ENCODE peak calls at places on chromosomes 7 and 10, in eight cellular contexts. X, V, B, F, Z, J, U and O are unnamed samples.

GRCh38 chr10:10772411-10772810 is 245.3 kb upstream of the CELF2 start:
- DNase-seq in F (no peak), U (no peak), J (no peak), V (no peak), Z (no peak), B (no peak), X (no peak), O (no peak)

GRCh38 chr7:84614821-84615506 is 420.4 kb upstream of the SEMA3A start:
- DNase-seq in V (no peak), J (no peak), Z (no peak), U (no peak), F (no peak), B (no peak), X (no peak), O (no peak)

GRCh38 chr10:65416094-65416493 is 1509.7 kb upstream of the LRRTM3 start:
- DNase-seq in B (no peak), X (no peak), Z (no peak), J (no peak), F (no peak), U (no peak), V (no peak), O (no peak)

GRCh38 chr10:117439243-117439912 is 64.1 kb upstream of the PDZD8 start:
- DNase-seq in F (no peak), U (peak), Z (no peak), V (peak), J (peak), X (no peak), B (no peak), O (no peak)

GRCh38 chr7:101519324-101520017 is 109.6 kb downstream of the MYL10 start:
- DNase-seq in Z (no peak), B (no peak), X (no peak), U (peak), F (no peak), J (no peak), V (no peak), O (no peak)

GRCh38 chr7:30988346-30989005 is 24.7 kb downstream of the GHRHR start:
- DNase-seq in X (peak), F (peak), J (peak), Z (no peak), B (peak), V (no peak), U (no peak), O (peak)

GRCh38 chr7:101419831-101420230 is 57.2 kb downstream of the COL26A1 start:
- DNase-seq in J (no peak), Z (no peak), V (no peak), U (no peak), B (no peak), F (no peak), X (no peak), O (no peak)

GRCh38 chr7:78562191-78562590 is 763.6 kb downstream of the PHTF2 start:
- DNase-seq in B (no peak), J (no peak), F (no peak), V (no peak), Z (no peak), X (no peak), U (peak), O (no peak)

GRCh38 chr10:86825366-86825765 is 68.9 kb downstream of the BMPR1A start:
- DNase-seq in Z (no peak), V (no peak), F (no peak), B (no peak), U (no peak), J (no peak), X (no peak), O (no peak)

GRCh38 chr10:97882142-97883091 is 32.8 kb downstream of the GOLGA7B start:
- DNase-seq in B (no peak), Z (peak), X (no peak), J (peak), V (no peak), U (peak), F (no peak), O (no peak)

GRCh38 chr7:5459084-5459483 is 35.5 kb upstream of the TNRC18 start:
- DNase-seq in J (no peak), F (no peak), Z (no peak), U (no peak), X (no peak), B (no peak), V (no peak), O (no peak)

GRCh38 chr7:55965805-55966421 is 1.5 kb downstream of the NIPSNAP2 start:
- DNase-seq in B (no peak), X (no peak), U (peak), Z (no peak), F (peak), V (no peak), J (no peak), O (peak)

GRCh38 chr10:26540601-26541000 is 102.5 kb downstream of the APBB1IP start:
- DNase-seq in Z (no peak), J (no peak), B (no peak), V (no peak), U (no peak), F (no peak), X (no peak), O (no peak)

GRCh38 chr7:128053023-128053422 is 21.8 kb upstream of the LRRC4 start:
- DNase-seq in F (no peak), B (no peak), U (peak), X (no peak), V (no peak), J (no peak), Z (no peak), O (no peak)

GRCh38 chr10:11320809-11321520 is 290.5 kb downstream of the USP6NL start:
- DNase-seq in Z (no peak), V (no peak), J (no peak), X (no peak), F (no peak), B (no peak), U (no peak), O (no peak)

GRCh38 chr7:52719677-52720076 is 315.8 kb upstream of the POM121L12 start:
- DNase-seq in V (no peak), F (no peak), J (no peak), X (no peak), Z (no peak), B (no peak), U (no peak), O (no peak)

GRCh38 chr10:80968903-80969302 is 431.2 kb downstream of the SH2D4B start:
- DNase-seq in F (no peak), B (no peak), V (no peak), Z (no peak), J (no peak), U (no peak), X (no peak), O (no peak)

GRCh38 chr10:7458554-7458953 is 47.7 kb upstream of the SFMBT2 start:
- DNase-seq in U (peak), X (no peak), V (no peak), Z (no peak), J (no peak), B (no peak), F (no peak), O (no peak)

GRCh38 chr7:99129001-99129400 is 14.9 kb downstream of the SMURF1 start:
- DNase-seq in Z (no peak), U (no peak), J (no peak), V (no peak), F (no peak), X (no peak), B (no peak), O (no peak)

GRCh38 chr10:59847326-59847725 is 59.0 kb downstream of the CCDC6 start:
- DNase-seq in B (peak), J (no peak), F (no peak), Z (no peak), U (no peak), V (no peak), X (no peak), O (no peak)

GRCh38 chr10:20891338-20891714 is 5.8 kb downstream of the NEBL start:
- DNase-seq in X (no peak), Z (no peak), V (no peak), U (no peak), B (no peak), F (no peak), J (no peak), O (no peak)

GRCh38 chr10:97676770-97677581 is 10.1 kb downstream of the AVPI1 start:
- DNase-seq in J (no peak), X (no peak), V (no peak), U (peak), B (peak), Z (peak), F (no peak), O (no peak)

GRCh38 chr10:113960617-113961260 is 82.9 kb upstream of the ADRB1 start:
- DNase-seq in Z (no peak), U (no peak), F (no peak), V (no peak), B (no peak), X (peak), J (no peak), O (no peak)

GRCh38 chr7:7971308-7972040 is 2.9 kb downstream of the GLCCI1 start:
- DNase-seq in V (no peak), B (no peak), Z (no peak), U (no peak), J (no peak), X (no peak), F (no peak), O (no peak)

GRCh38 chr10:91613411-91614253 is 19.2 kb downstream of the PPP1R3C start:
- DNase-seq in V (no peak), B (no peak), U (peak), J (peak), F (no peak), Z (no peak), X (no peak), O (no peak)

GRCh38 chr10:87660484-87661133 is 931 bp downstream of the PAPSS2 start:
- DNase-seq in F (no peak), V (peak), Z (no peak), B (no peak), J (no peak), X (no peak), U (peak), O (no peak)

GRCh38 chr7:71780282-71780681 is 631.9 kb downstream of the CALN1 start:
- DNase-seq in X (no peak), U (no peak), J (no peak), V (peak), Z (no peak), F (no peak), B (no peak), O (no peak)

GRCh38 chr10:7202804-7203203 is 208.0 kb downstream of the SFMBT2 start:
- DNase-seq in J (no peak), U (no peak), X (no peak), B (no peak), F (no peak), V (no peak), Z (no peak), O (no peak)

GRCh38 chr10:37379991-37380390 is 254.6 kb downstream of the ANKRD30A start:
- DNase-seq in J (no peak), F (no peak), V (no peak), X (no peak), Z (no peak), U (no peak), B (no peak), O (no peak)

GRCh38 chr10:49605177-49605938 is 4.8 kb upstream of the SLC18A3 start:
- DNase-seq in X (no peak), B (peak), J (no peak), U (no peak), Z (no peak), V (no peak), F (no peak), O (no peak)

GRCh38 chr10:3978762-3979161 is 193.8 kb upstream of the KLF6 start:
- DNase-seq in F (no peak), V (no peak), X (no peak), Z (no peak), B (no peak), U (no peak), J (no peak), O (no peak)

GRCh38 chr7:51237727-51238126 is 78.9 kb downstream of the COBL start:
- DNase-seq in X (no peak), J (no peak), U (no peak), Z (no peak), V (no peak), F (no peak), B (no peak), O (no peak)

GRCh38 chr7:21972397-21972784 is 26.7 kb upstream of the CDCA7L start:
- DNase-seq in X (no peak), U (no peak), B (peak), F (no peak), V (no peak), J (no peak), Z (no peak), O (no peak)

GRCh38 chr10:1394155-1394912 is 338.1 kb downstream of the WDR37 start:
- DNase-seq in B (no peak), V (peak), X (no peak), F (no peak), U (no peak), Z (no peak), J (no peak), O (no peak)

DNA sequence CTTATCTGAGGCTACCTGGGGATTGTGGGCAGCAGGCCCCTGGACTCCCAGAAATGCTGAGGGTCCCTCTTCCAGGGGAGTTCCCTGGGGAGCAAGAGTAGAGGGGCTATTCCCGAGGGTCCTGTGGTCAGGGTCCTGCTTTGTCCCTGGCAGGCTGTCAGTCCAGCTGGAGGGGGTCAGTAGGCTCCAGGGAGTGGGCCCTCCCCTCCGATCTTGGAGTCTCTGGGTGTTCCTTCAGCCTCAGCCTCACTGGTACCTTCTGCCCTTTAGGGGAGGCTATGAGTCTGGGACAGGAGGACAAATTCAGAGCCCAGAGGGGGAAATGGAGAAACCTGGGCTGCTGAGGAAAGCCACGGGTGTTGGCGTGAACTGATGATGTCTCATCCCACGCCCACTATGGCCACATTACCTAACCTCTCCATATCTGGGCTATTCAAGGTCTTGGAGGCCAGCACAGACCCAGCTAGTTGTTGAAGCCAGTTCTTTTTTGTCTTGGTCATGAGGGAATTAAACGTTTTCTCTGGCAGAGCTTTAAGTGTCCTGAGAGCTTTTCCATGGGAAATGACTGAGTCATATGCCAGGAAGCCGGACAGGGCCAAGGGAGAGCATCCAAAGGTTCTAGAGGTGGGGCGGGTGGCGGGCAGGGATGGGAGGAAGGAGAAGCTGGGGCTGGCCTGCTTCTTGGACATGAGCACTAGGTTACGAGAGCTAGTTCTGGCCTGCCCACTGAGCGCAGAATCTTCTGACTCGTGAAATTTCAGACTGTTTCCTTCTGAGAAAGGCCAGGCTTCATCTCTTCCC is 6.2 kb downstream of the CALHM2 start:
- DNase-seq in J (peak), B (no peak), F (peak), X (no peak), Z (no peak), V (peak), U (peak), O (no peak)
- H3K27ac ChIP-seq in J (peak), B (no peak), F (peak), X (peak), Z (peak), V (peak), U (no peak), O (no peak)

GRCh38 chr10:112915590-112916572 is 34.2 kb upstream of the TCF7L2 start:
- DNase-seq in X (no peak), F (no peak), U (peak), V (no peak), Z (no peak), B (no peak), J (no peak), O (no peak)
- H3K27ac ChIP-seq in X (no peak), F (no peak), U (peak), V (no peak), Z (no peak), B (no peak), J (no peak), O (no peak)

GRCh38 chr10:32983333-32983909 is 25.4 kb upstream of the ITGB1 start:
- DNase-seq in U (peak), J (no peak), Z (no peak), V (no peak), B (no peak), X (no peak), F (no peak), O (no peak)

GRCh38 chr10:32980558-32981468 is 22.8 kb upstream of the ITGB1 start:
- DNase-seq in J (peak), B (peak), Z (peak), X (peak), U (peak), F (peak), V (peak), O (peak)

GRCh38 chr10:32981760-32982159 is 23.7 kb upstream of the ITGB1 start:
- DNase-seq in F (peak), X (no peak), B (no peak), U (peak), V (no peak), Z (peak), J (no peak), O (no peak)

GRCh38 chr10:32982911-32983310 is 24.9 kb upstream of the ITGB1 start:
- DNase-seq in F (no peak), X (no peak), J (no peak), V (no peak), Z (no peak), B (no peak), U (peak), O (no peak)

DNA sequence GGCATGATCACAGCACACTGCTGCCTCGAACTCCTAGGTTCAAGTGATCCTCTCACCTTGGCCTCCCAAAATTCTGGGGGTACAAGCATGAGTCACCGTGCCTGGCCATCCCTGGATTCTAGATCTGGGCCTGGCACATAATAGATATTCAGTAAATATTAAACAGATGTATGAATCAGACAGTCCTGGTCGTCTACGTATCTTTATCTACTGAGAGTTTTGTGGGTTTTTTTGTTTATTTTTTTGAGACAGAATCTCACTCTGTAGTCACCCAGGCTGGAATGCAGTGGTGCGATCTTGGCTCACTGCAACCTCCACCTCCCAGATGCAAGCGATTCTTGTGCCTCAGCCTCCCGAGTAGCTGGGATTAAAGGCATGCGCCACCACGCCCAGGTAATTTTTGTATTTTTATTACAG is 24.3 kb upstream of the ITGB1 start:
- DNase-seq in F (no peak), X (no peak), J (no peak), U (peak), B (no peak), Z (no peak), V (no peak), O (no peak)
- H3K27ac ChIP-seq in F (peak), X (peak), J (no peak), U (peak), B (no peak), Z (peak), V (peak), O (no peak)

DNA sequence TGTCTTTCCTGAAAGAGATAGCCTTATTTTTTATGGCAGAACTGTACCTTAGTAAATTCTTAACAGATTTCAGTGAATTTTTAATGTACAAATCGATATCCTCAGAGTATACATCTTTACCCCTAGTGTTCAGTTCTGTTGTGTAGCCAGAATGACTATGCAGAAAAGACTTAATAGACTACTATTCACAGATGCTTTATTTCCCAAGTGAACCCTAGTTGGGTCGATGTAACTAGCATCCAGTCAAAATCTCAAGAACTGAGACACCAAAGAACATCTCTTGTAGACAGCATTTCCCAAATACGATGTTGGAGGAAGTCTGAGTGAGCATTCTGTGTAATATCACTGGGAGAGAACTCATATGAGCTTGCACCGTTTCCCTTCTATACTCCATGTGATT is 1.5 kb downstream of the AKR1C3 start:
- DNase-seq in Z (no peak), V (no peak), X (no peak), U (no peak), F (no peak), B (no peak), J (no peak), O (no peak)
- H3K27ac ChIP-seq in Z (no peak), V (peak), X (no peak), U (no peak), F (no peak), B (no peak), J (no peak), O (no peak)

GRCh38 chr7:25945608-25946007 is 206.4 kb upstream of the NFE2L3 start:
- DNase-seq in B (no peak), X (no peak), Z (no peak), F (no peak), V (no peak), U (no peak), J (no peak), O (no peak)

GRCh38 chr7:25946181-25946580 is 205.8 kb upstream of the NFE2L3 start:
- DNase-seq in V (no peak), J (no peak), B (no peak), Z (no peak), X (no peak), U (no peak), F (no peak), O (no peak)

GRCh38 chr7:25945181-25945580 is 206.8 kb upstream of the NFE2L3 start:
- DNase-seq in Z (no peak), J (no peak), B (no peak), U (no peak), V (no peak), X (no peak), F (no peak), O (no peak)

GRCh38 chr7:25947669-25948516 is 204.1 kb upstream of the NFE2L3 start:
- DNase-seq in F (no peak), V (no peak), U (no peak), J (no peak), B (no peak), X (no peak), Z (no peak), O (no peak)

DNA sequence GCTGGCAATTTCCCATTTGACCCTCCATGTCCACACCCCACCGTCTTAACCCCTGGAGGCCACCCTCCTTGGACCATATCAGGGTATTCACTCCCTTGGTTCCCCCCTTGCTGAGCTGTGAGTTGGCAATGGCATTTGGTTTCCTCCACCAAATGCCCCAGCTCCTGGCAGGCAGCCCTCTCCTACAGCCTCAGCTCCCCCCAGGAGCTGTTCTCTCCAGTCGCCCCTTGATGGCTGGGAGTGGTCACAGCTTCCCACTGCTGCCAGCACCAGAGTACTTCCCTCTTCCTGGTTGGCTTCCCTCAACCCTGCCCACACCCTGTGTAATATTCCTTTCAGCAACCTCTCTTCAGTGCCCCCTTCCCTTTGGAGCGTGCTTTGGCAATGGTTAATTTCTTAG is 207.2 kb upstream of the NFE2L3 start:
- DNase-seq in J (no peak), U (no peak), V (no peak), F (no peak), B (peak), Z (no peak), X (no peak), O (no peak)
- H3K27ac ChIP-seq in J (no peak), U (no peak), V (no peak), F (no peak), B (no peak), Z (no peak), X (no peak), O (no peak)

DNA sequence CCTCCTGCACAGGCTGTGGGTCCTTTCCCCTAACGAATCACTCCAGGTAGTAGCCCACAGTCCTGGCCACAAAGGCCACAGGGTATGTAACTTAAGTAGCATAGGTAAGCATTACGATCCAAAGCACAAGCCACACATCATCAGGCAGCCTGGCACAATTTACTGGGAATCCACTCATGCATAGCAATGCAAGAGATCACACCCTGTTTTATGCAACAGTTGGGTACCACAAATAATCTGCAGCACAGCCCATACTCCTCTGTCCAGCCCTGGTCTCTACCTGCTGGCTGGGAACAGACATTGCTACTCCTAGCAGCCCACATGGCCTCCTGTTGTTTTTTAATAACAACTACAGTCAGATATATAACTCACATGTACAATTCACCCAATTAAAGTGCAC is 34.3 kb downstream of the SRPK2 start:
- DNase-seq in X (no peak), J (no peak), F (no peak), V (no peak), U (no peak), B (no peak), Z (no peak), O (no peak)
- H3K27ac ChIP-seq in X (no peak), J (no peak), F (no peak), V (no peak), U (no peak), B (no peak), Z (no peak), O (no peak)